ENCODE peak calls at places on chromosomes 3 and 15, in seven cellular contexts. C is glutamatergic neuron; N is T1000; J is SHP77; Z is activated CD8-positive, alpha-beta memory T cell treated with anti-CD3 and anti-CD28 coated beads for 48 hours; U is thoracic aorta; Q is heart right ventricle. D is an unnamed sample.

GRCh38 chr15:84950570-84951111 is 31.0 kb upstream of the PDE8A start:
- DNase-seq in C (no peak), N (no peak), J (no peak), Z (no peak), U (no peak), Q (no peak), D (no peak)

GRCh38 chr15:68062946-68063345 is 8.8 kb downstream of the PIAS1 start:
- DNase-seq in C (no peak), N (no peak), J (no peak), Z (no peak), U (no peak), Q (no peak), D (no peak)

GRCh38 chr3:178558637-178559036 is 22.4 kb downstream of the KCNMB2 start:
- DNase-seq in C (no peak), N (no peak), J (peak; percentile 56), Z (no peak), U (no peak), Q (no peak), D (no peak)

GRCh38 chr3:45154641-45155147 is 8.5 kb upstream of the CDCP1 start:
- DNase-seq in C (no peak), N (peak; percentile 44), J (no peak), Z (no peak), U (no peak), Q (no peak), D (no peak)

GRCh38 chr3:99648091-99648490 is 9.7 kb downstream of the COL8A1 start:
- DNase-seq in C (no peak), N (no peak), J (no peak), Z (no peak), U (no peak), Q (no peak), D (no peak)

GRCh38 chr15:29530966-29531365 is 261.3 kb upstream of the NSMCE3 start:
- DNase-seq in C (no peak), N (no peak), J (no peak), Z (no peak), U (no peak), Q (no peak), D (no peak)

GRCh38 chr3:197394464-197395321 is 96.3 kb upstream of the DLG1 start:
- DNase-seq in C (no peak), N (no peak), J (no peak), Z (no peak), U (peak; percentile 35), Q (peak; percentile 51), D (no peak)

GRCh38 chr15:73845507-73845906 is 27.9 kb upstream of the TBC1D21 start:
- DNase-seq in C (no peak), N (no peak), J (no peak), Z (no peak), U (no peak), Q (no peak), D (no peak)

GRCh38 chr15:74709011-74709410 is 13.2 kb upstream of the EDC3 start:
- DNase-seq in C (no peak), N (no peak), J (no peak), Z (no peak), U (no peak), Q (no peak), D (no peak)

GRCh38 chr3:185827595-185828344 is 2.9 kb upstream of the IGF2BP2 start:
- DNase-seq in C (no peak), N (no peak), J (no peak), Z (no peak), U (no peak), Q (no peak), D (no peak)

GRCh38 chr3:126113733-126114132 is 29.8 kb upstream of the SLC41A3 start:
- DNase-seq in C (peak; percentile 52), N (no peak), J (peak; percentile 22), Z (no peak), U (no peak), Q (no peak), D (no peak)

GRCh38 chr3:42961633-42962032 is 17.5 kb upstream of the GASK1A start:
- DNase-seq in C (peak; percentile 38), N (peak; percentile 2), J (peak; percentile 46), Z (no peak), U (no peak), Q (no peak), D (no peak)

GRCh38 chr3:156981005-156981404 is 154.9 kb downstream of the LEKR1 start:
- DNase-seq in C (no peak), N (no peak), J (no peak), Z (no peak), U (no peak), Q (no peak), D (no peak)

GRCh38 chr3:107421170-107421792 is 44.0 kb downstream of the CCDC54 start:
- DNase-seq in C (no peak), N (no peak), J (peak; percentile 39), Z (no peak), U (no peak), Q (no peak), D (no peak)

GRCh38 chr3:125087768-125088391 is 32.1 kb upstream of the HEG1 start:
- DNase-seq in C (no peak), N (peak; percentile 35), J (no peak), Z (no peak), U (no peak), Q (no peak), D (no peak)

GRCh38 chr3:45786801-45787495 is 9.4 kb downstream of the SLC6A20 start:
- DNase-seq in C (no peak), N (no peak), J (no peak), Z (no peak), U (no peak), Q (no peak), D (no peak)

GRCh38 chr3:189324538-189325138 is 152.9 kb downstream of the TPRG1 start:
- DNase-seq in C (no peak), N (peak; percentile 82), J (peak; percentile 83), Z (peak; percentile 13), U (no peak), Q (no peak), D (no peak)

GRCh38 chr3:3799173-3800075 is at the start of gene LRRN1:
- DNase-seq in C (peak; percentile 94), N (peak; percentile 49), J (no peak), Z (peak; percentile 40), U (no peak), Q (peak; percentile 34), D (peak; percentile 80)

GRCh38 chr3:3157484-3157883 is 22.0 kb downstream of the CRBN start:
- DNase-seq in C (no peak), N (no peak), J (no peak), Z (no peak), U (no peak), Q (no peak), D (no peak)